ENCODE peak calls at places on chromosomes 11 and 22, in seven cellular contexts. Z, U, V, A, C, P and I are unnamed samples.

GRCh38 chr11:2581151-2581930 is 118.5 kb downstream of the KCNQ1OT1 start:
- DNase-seq in Z (no peak), U (peak; percentile 25), V (no peak), A (peak; percentile 9), C (no peak), P (no peak), I (peak; percentile 55)

GRCh38 chr11:115488945-115489344 is 15.3 kb downstream of the CADM1 start:
- DNase-seq in Z (peak; percentile 50), U (no peak), V (no peak), A (no peak), C (peak; percentile 99), P (no peak), I (no peak)

GRCh38 chr22:43885319-43885671 is 6.5 kb downstream of the PNPLA5 start:
- DNase-seq in Z (no peak), U (peak; percentile 19), V (no peak), A (no peak), C (no peak), P (no peak), I (no peak)

GRCh38 chr22:50537765-50538164 is 7.9 kb upstream of the KLHDC7B start:
- DNase-seq in Z (no peak), U (no peak), V (no peak), A (no peak), C (no peak), P (no peak), I (no peak)

GRCh38 chr22:37334461-37334858 is 52.2 kb downstream of the CYTH4 start:
- DNase-seq in Z (no peak), U (no peak), V (peak; percentile 0), A (no peak), C (no peak), P (no peak), I (no peak)

GRCh38 chr11:76667856-76668255 is 2.7 kb downstream of the LRRC32 start:
- DNase-seq in Z (no peak), U (peak; percentile 22), V (no peak), A (peak; percentile 6), C (no peak), P (no peak), I (peak; percentile 19)

GRCh38 chr11:37394236-37394870 is 796.3 kb upstream of the RAG2 start:
- DNase-seq in Z (no peak), U (no peak), V (peak; percentile 6), A (no peak), C (no peak), P (no peak), I (no peak)

GRCh38 chr11:6354651-6355485 is 34.6 kb upstream of the CAVIN3 start:
- DNase-seq in Z (no peak), U (no peak), V (no peak), A (no peak), C (no peak), P (no peak), I (no peak)

GRCh38 chr22:40602231-40602630 is 34.3 kb downstream of the MRTFA start:
- DNase-seq in Z (no peak), U (no peak), V (no peak), A (no peak), C (peak; percentile 50), P (no peak), I (no peak)

GRCh38 chr11:2301631-2302272 is at the start of the genes C11orf21 and TSPAN32:
- DNase-seq in Z (no peak), U (peak; percentile 75), V (peak; percentile 9), A (peak; percentile 57), C (peak; percentile 64), P (peak; percentile 49), I (no peak)

DNA sequence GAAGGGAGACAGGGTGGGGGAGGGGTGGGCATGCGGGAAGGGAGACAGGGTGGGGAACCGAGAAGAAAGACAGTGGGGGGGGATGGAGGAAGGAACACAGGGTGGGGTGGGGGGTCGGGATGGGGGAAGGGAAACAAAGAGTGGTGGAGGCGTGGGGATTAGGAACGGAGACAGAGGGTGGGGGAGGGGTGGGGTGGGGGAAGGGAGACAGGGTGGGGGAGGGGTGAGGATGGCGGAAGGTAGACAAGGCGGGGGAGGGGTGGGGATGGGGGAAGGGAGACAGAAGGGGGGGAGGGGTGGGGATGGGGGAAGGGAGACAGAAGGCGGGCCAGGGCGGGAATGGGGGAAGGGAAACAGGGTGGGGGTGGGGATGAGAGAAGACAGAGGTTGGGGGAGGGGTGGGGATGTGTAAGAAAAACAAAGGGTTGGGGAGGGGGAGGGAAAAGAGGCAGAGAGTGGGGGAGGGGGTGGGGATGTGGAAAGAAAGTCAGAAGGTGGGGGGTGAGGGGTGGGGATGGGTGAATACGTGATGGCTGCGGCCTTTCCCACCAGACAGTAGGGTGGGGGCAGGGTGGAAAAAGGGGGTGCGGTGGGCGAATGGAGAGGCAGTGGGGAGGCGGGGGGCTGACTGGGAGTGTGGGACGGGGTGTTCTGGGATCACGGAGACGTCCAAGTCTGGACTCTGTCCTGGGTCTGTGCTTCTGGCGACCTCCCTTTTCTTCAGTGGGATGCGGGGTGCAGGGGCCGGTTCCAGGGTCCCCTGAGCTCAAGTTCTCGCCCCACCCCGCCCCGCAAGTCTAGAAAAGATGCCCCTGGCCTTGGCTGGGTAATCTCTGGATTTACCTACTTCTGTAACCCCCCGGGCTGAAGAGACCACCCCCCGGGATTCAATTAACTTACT is 744 bp downstream of the PRAME start:
- DNase-seq in Z (peak; percentile 25), U (no peak), V (no peak), A (no peak), C (no peak), P (no peak), I (no peak)
- H3K27ac ChIP-seq in Z (peak overlapping the region; percentile 99), U (no peak overlapping the region), V (no peak overlapping the region), A (no peak overlapping the region), C (no peak overlapping the region), P (no peak overlapping the region), I (no peak overlapping the region)

GRCh38 chr11:496834-497564 is 10.0 kb downstream of the RNH1 start:
- DNase-seq in Z (no peak), U (no peak), V (peak; percentile 6), A (no peak), C (no peak), P (no peak), I (peak; percentile 56)
- H3K4me3 ChIP-seq in Z (no peak overlapping the region), U (no peak overlapping the region), V (no peak overlapping the region), A (no peak overlapping the region), C (no peak overlapping the region), P (no peak overlapping the region), I (no peak overlapping the region)

GRCh38 chr22:32744560-32744959 is 56.9 kb upstream of the TIMP3 start:
- DNase-seq in Z (no peak), U (no peak), V (no peak), A (no peak), C (no peak), P (no peak), I (no peak)
- H3K27ac ChIP-seq in Z (no peak overlapping the region), U (no peak overlapping the region), V (no peak overlapping the region), A (no peak overlapping the region), C (no peak overlapping the region), P (no peak overlapping the region), I (peak overlapping the region; percentile 63)

GRCh38 chr11:83724704-83725114 is 438.5 kb upstream of the CCDC90B start:
- DNase-seq in Z (no peak), U (peak; percentile 46), V (peak; percentile 29), A (no peak), C (no peak), P (peak; percentile 35), I (no peak)
- H3K4me3 ChIP-seq in Z (no peak overlapping the region), U (no peak overlapping the region), V (peak overlapping the region; percentile 68), A (peak overlapping the region; percentile 7), C (peak overlapping the region; percentile 15), P (no peak overlapping the region), I (no peak overlapping the region)

GRCh38 chr11:114082767-114083181 is 23.3 kb downstream of the ZBTB16 start:
- DNase-seq in Z (no peak), U (no peak), V (no peak), A (no peak), C (no peak), P (peak; percentile 37), I (no peak)
- H3K27ac ChIP-seq in Z (no peak overlapping the region), U (peak overlapping the region; percentile 41), V (no peak overlapping the region), A (peak overlapping the region; percentile 68), C (no peak overlapping the region), P (no peak overlapping the region), I (no peak overlapping the region)

GRCh38 chr11:533586-534196 is 1.7 kb downstream of the HRAS start:
- DNase-seq in Z (no peak), U (peak; percentile 33), V (no peak), A (no peak), C (no peak), P (no peak), I (peak; percentile 60)
- H3K4me3 ChIP-seq in Z (peak overlapping the region; percentile 89), U (peak overlapping the region; percentile 88), V (peak overlapping the region; percentile 89), A (no peak overlapping the region), C (no peak overlapping the region), P (no peak overlapping the region), I (peak overlapping the region; percentile 88)

DNA sequence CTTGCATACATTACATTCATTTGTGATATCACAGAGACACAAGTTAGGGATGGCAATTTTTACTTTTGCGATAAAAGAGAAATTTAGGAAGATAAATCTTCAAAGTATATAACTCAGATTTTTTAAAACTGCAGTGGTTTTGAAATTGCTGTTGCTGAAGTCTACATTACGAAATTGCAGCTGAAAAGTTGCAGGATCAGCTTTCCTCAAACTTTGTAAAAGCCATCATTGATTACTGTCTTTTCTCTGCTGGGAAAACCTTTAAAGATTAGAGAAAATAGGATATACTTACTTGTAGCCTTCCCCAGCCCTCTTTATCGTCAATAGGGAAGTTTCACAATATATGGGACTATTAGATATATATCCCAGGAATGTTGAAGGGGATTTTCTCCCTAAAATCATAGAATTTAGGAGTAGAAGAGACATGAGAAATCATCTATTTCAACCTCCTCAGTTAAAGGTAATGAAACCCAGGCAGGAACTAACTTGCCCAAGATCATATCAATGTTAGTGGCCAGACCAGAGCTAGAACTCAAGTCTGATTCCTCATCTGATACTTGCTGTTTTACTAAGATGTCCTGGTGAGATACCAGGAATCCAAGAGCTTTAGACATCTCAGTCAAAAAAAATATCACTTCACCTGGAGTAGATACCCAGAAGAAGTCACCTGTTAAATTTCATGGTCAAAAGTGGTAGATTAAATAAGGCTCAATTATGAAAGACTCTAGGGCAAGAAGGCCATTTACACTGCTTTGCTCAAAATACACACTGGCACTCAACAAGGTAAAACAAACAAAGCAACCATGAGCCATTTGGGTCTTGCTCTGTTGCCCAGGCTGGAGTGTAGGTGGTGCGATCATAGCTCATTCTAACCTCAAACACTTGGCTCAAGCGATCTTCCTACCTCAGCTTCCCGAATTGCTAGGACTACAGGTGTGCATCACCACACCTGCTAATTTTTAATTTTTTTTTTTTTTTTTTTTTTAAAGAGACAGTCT is 10.6 kb upstream of the AGBL2 start:
- DNase-seq in Z (no peak), U (no peak), V (no peak), A (no peak), C (no peak), P (no peak), I (no peak)
- H3K27ac ChIP-seq in Z (no peak overlapping the region), U (no peak overlapping the region), V (no peak overlapping the region), A (peak overlapping the region; percentile 3), C (no peak overlapping the region), P (no peak overlapping the region), I (no peak overlapping the region)

GRCh38 chr11:114310095-114310494 is 13.9 kb downstream of the NNMT start:
- DNase-seq in Z (no peak), U (no peak), V (no peak), A (no peak), C (no peak), P (no peak), I (no peak)
- H3K4me3 ChIP-seq in Z (no peak overlapping the region), U (no peak overlapping the region), V (no peak overlapping the region), A (no peak overlapping the region), C (no peak overlapping the region), P (no peak overlapping the region), I (no peak overlapping the region)

GRCh38 chr11:66343176-66343575 is 1.7 kb downstream of the BRMS1 start:
- DNase-seq in Z (no peak), U (no peak), V (no peak), A (no peak), C (no peak), P (no peak), I (peak; percentile 15)
- H3K27ac ChIP-seq in Z (no peak overlapping the region), U (no peak overlapping the region), V (no peak overlapping the region), A (no peak overlapping the region), C (peak overlapping the region; percentile 6), P (no peak overlapping the region), I (peak overlapping the region; percentile 59)